ENCODE peak calls at places on chromosome 17, in nine cellular contexts. U is mucosa of descending colon, P is left lung, W is PC-9, M is prostate gland, I is uterus, C is lower leg skin, F is GM12865, K is AG04449. J is an unnamed sample.

GRCh38 chr17:80421381-80422090 is 6.6 kb downstream of the ENDOV start:
- DNase-seq in U (no peak), P (no peak), W (no peak), M (no peak), I (no peak), C (no peak), F (no peak), K (no peak), J (no peak)

GRCh38 chr17:50522766-50523165 is 9.8 kb upstream of the EPN3 start:
- DNase-seq in U (no peak), P (no peak), W (no peak), M (no peak), I (no peak), C (no peak), F (no peak), K (no peak), J (no peak)

GRCh38 chr17:80196652-80197051 is 23.5 kb downstream of the SGSH start:
- DNase-seq in U (no peak), P (no peak), W (no peak), M (no peak), I (no peak), C (no peak), F (no peak), K (no peak), J (no peak)

GRCh38 chr17:2377659-2378058 is 23.2 kb downstream of the MNT start:
- DNase-seq in U (no peak), P (no peak), W (no peak), M (no peak), I (no peak), C (no peak), F (no peak), K (no peak), J (no peak)

GRCh38 chr17:39972271-39972670 is 8.3 kb upstream of the PSMD3 start:
- DNase-seq in U (no peak), P (no peak), W (no peak), M (no peak), I (no peak), C (no peak), F (no peak), K (no peak), J (peak; percentile 28)

GRCh38 chr17:80722656-80723055 is 178.0 kb downstream of the RPTOR start:
- DNase-seq in U (no peak), P (no peak), W (no peak), M (no peak), I (no peak), C (no peak), F (no peak), K (no peak), J (no peak)

GRCh38 chr17:47275245-47275984 is 21.8 kb downstream of the ITGB3 start:
- DNase-seq in U (peak; percentile 64), P (peak; percentile 73), W (peak; percentile 52), M (peak; percentile 46), I (peak; percentile 97), C (peak; percentile 81), F (no peak), K (no peak), J (peak; percentile 92)

GRCh38 chr17:17484451-17484899 is 7.7 kb downstream of the MED9 start:
- DNase-seq in U (no peak), P (no peak), W (no peak), M (no peak), I (no peak), C (no peak), F (no peak), K (no peak), J (no peak)

GRCh38 chr17:19753661-19754463 is 5.8 kb upstream of the ALDH3A1 start:
- DNase-seq in U (peak; percentile 61), P (no peak), W (peak; percentile 85), M (peak; percentile 73), I (no peak), C (no peak), F (no peak), K (no peak), J (no peak)

GRCh38 chr17:63540581-63540980 is 9.7 kb upstream of the DCAF7 start:
- DNase-seq in U (no peak), P (no peak), W (no peak), M (no peak), I (no peak), C (no peak), F (no peak), K (no peak), J (no peak)

GRCh38 chr17:15462962-15463361 is 4.5 kb downstream of the CDRT4 start:
- DNase-seq in U (no peak), P (no peak), W (no peak), M (no peak), I (peak; percentile 25), C (no peak), F (no peak), K (no peak), J (no peak)

GRCh38 chr17:17110520-17110919 is 68.3 kb downstream of the MPRIP start:
- DNase-seq in U (peak; percentile 25), P (no peak), W (no peak), M (no peak), I (no peak), C (no peak), F (no peak), K (no peak), J (no peak)

GRCh38 chr17:34068506-34069035 is 186.5 kb upstream of the CCL2 start:
- DNase-seq in U (no peak), P (no peak), W (no peak), M (no peak), I (no peak), C (no peak), F (no peak), K (no peak), J (no peak)

GRCh38 chr17:74239169-74239568 is 25.8 kb downstream of the TTYH2 start:
- DNase-seq in U (peak; percentile 36), P (peak; percentile 60), W (no peak), M (no peak), I (no peak), C (peak; percentile 62), F (no peak), K (no peak), J (no peak)

GRCh38 chr17:37490638-37491614 is 1.2 kb downstream of the DUSP14 start:
- DNase-seq in U (peak; percentile 6), P (peak; percentile 42), W (peak; percentile 50), M (peak; percentile 58), I (peak; percentile 74), C (peak; percentile 58), F (peak; percentile 61), K (no peak), J (peak; percentile 92)

GRCh38 chr17:49707246-49707607 is 537 bp downstream of the SLC35B1 start:
- DNase-seq in U (no peak), P (no peak), W (no peak), M (no peak), I (no peak), C (no peak), F (peak; percentile 31), K (no peak), J (peak; percentile 14)

GRCh38 chr17:74603032-74603635 is 11.1 kb upstream of the CD300LD start:
- DNase-seq in U (no peak), P (no peak), W (no peak), M (no peak), I (no peak), C (no peak), F (no peak), K (no peak), J (no peak)

GRCh38 chr17:59620518-59621259 is 994 bp downstream of the CLTC start:
- DNase-seq in U (peak; percentile 70), P (peak; percentile 59), W (peak; percentile 40), M (peak; percentile 27), I (peak; percentile 18), C (peak; percentile 40), F (peak; percentile 69), K (no peak), J (peak; percentile 52)

DNA sequence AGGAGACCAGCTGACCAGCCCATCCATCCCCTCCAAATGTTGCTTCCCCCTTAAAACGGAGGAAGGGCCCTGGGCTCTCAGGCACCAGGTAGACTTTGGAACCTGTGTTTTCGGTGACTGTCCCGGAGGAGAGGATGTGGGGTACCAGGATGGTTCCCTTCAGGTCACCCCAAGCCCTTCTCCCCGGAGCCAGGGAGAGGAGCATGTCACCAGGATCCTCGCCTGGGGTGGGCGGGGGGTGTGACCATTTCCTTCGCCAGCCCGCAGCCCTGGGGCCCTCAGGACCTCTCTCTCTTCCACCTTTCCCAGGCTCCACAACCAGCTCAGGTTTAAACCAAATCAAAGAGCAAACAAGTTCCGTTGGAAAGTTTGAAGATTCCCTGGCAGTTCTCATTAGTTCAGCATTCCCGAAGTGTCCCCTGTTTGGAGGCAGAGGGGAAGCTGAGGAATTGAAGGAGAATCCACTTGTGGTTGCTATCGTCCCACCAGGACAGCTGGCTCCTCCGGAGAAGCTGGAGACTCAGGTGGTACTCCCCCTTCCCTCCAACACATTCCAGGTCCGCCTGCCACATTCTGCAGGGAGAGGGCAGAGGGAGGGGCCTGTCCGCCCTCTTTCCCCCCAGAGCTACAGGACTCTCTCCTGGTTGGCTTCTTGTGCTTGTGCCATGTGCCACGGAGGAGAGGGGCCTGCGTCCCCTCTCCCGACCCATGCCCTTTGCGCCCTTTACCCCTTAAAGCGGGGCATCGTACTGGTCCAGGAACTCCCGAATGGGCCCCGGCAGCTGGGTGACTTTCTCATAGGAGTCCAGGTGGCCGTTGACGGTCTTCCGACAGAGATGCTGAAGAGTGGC is 2.0 kb downstream of the SOCS3 start:
- DNase-seq in U (no peak), P (no peak), W (peak; percentile 35), M (no peak), I (no peak), C (no peak), F (no peak), K (no peak), J (no peak)
- H3K4me3 ChIP-seq in U (peak overlapping the region; percentile 51), P (peak overlapping the region; percentile 92), W (peak overlapping the region; percentile 69), M (peak overlapping the region; percentile 43), I (peak overlapping the region; percentile 74), C (peak overlapping the region; percentile 53), F (peak overlapping the region; percentile 54), K (peak overlapping the region; percentile 87), J (peak overlapping the region; percentile 94)

DNA sequence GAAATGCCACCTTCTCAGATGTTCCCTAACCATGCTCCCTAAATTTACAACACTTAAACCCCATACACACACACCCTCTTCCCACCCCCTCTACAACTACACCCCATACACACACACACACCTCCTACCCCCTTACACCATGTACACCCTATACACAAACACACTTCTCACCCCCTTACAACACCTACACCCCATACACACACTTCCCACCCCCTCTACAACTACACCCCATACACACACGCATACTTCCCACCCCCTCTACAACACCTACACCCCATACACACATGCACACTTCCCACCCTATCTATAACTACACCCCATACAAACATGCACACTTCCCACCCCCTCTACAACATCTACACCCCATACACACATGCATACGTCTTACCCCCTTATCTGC is 172.0 kb downstream of the SLC39A11 start:
- DNase-seq in U (no peak), P (no peak), W (no peak), M (no peak), I (no peak), C (no peak), F (no peak), K (no peak), J (no peak)
- TF ChIP-seq CTCF in U (no peak), P (no peak), W (no peak), M (no peak), I (no peak), C (no peak), F (no peak), K (no peak), J (no peak)

GRCh38 chr17:66549312-66549705 is 246.9 kb downstream of the PRKCA start:
- DNase-seq in U (no peak), P (no peak), W (no peak), M (no peak), I (no peak), C (no peak), F (no peak), K (peak; percentile 73), J (peak; percentile 54)
- H3K4me3 ChIP-seq in U (no peak overlapping the region), P (no peak overlapping the region), W (no peak overlapping the region), M (no peak overlapping the region), I (no peak overlapping the region), C (no peak overlapping the region), F (no peak overlapping the region), K (no peak overlapping the region), J (no peak overlapping the region)

GRCh38 chr17:57106836-57107497 is 21.9 kb downstream of the AKAP1 start:
- DNase-seq in U (no peak), P (no peak), W (no peak), M (no peak), I (no peak), C (no peak), F (no peak), K (no peak), J (no peak)
- TF ChIP-seq CTCF in U (no peak), P (no peak), W (no peak), M (no peak), I (no peak), C (no peak), F (no peak), K (no peak), J (no peak)

J was measured in fibroblast of villous mesenchyme.